ENCODE peak calls at places on chromosomes 12 and 14, in four cellular contexts. R is Panc1, G is HCT116, C is K562. M is an unnamed sample.

GRCh38 chr12:1932264-1932777 is 13.9 kb upstream of the CACNA2D4 start:
- DNase-seq in G (no peak), C (no peak), R (no peak), M (no peak)

GRCh38 chr12:112368856-112369255 is 13.4 kb downstream of the HECTD4 start:
- DNase-seq in C (no peak), G (no peak), R (no peak), M (no peak)

GRCh38 chr14:67428501-67429031 is 16.6 kb upstream of the PLEK2 start:
- DNase-seq in C (peak; percentile 51), R (no peak), G (no peak), M (peak; percentile 60)

GRCh38 chr12:94057262-94058151 is 90.9 kb upstream of the PLXNC1 start:
- DNase-seq in G (no peak), R (no peak), C (no peak), M (peak; percentile 86)

GRCh38 chr14:23300687-23301223 is 1.9 kb downstream of the PPP1R3E start:
- DNase-seq in G (no peak), C (peak; percentile 55), R (no peak), M (peak; percentile 43)

GRCh38 chr12:82596484-82596883 is 90.2 kb upstream of the TMTC2 start:
- DNase-seq in R (no peak), G (no peak), C (no peak), M (no peak)

GRCh38 chr12:90460681-90461080 is 494.3 kb downstream of the CCER1 start:
- DNase-seq in R (no peak), C (no peak), G (no peak), M (no peak)

GRCh38 chr12:67697981-67698380 is 49.4 kb downstream of the DYRK2 start:
- DNase-seq in G (no peak), C (no peak), R (no peak), M (no peak)

GRCh38 chr12:76259071-76259470 is 89.1 kb downstream of the BBS10 start:
- DNase-seq in C (no peak), G (no peak), R (no peak), M (no peak)

GRCh38 chr14:52400846-52401245 is 86.7 kb downstream of the PTGER2 start:
- DNase-seq in G (no peak), C (no peak), R (no peak), M (no peak)

GRCh38 chr14:36068777-36069534 is 107.6 kb downstream of the PTCSC3 start:
- DNase-seq in G (no peak), C (no peak), R (no peak), M (no peak)

GRCh38 chr12:28780096-28780495 is 369.0 kb upstream of the FAR2 start:
- DNase-seq in C (peak; percentile 38), G (no peak), R (peak; percentile 88), M (peak; percentile 12)

GRCh38 chr12:65742481-65742971 is 81.8 kb upstream of the HMGA2 start:
- DNase-seq in C (no peak), R (no peak), G (no peak), M (no peak)

GRCh38 chr12:15613981-15614380 is 175.2 kb downstream of the EPS8 start:
- DNase-seq in R (no peak), G (no peak), C (no peak), M (no peak)

GRCh38 chr14:91381801-91382670 is 35.6 kb downstream of the CCDC88C start:
- DNase-seq in R (no peak), G (no peak), C (peak; percentile 66), M (no peak)

GRCh38 chr14:54087376-54087775 is 130.8 kb upstream of the BMP4 start:
- DNase-seq in C (no peak), G (no peak), R (no peak), M (no peak)

GRCh38 chr14:54085137-54085810 is 128.6 kb upstream of the BMP4 start:
- DNase-seq in C (no peak), G (no peak), R (no peak), M (peak; percentile 47)

GRCh38 chr14:54088271-54088670 is 131.6 kb upstream of the BMP4 start:
- DNase-seq in R (no peak), G (no peak), C (no peak), M (peak; percentile 46)

GRCh38 chr14:54085841-54086240 is 129.2 kb upstream of the BMP4 start:
- DNase-seq in R (no peak), G (no peak), C (no peak), M (no peak)

DNA sequence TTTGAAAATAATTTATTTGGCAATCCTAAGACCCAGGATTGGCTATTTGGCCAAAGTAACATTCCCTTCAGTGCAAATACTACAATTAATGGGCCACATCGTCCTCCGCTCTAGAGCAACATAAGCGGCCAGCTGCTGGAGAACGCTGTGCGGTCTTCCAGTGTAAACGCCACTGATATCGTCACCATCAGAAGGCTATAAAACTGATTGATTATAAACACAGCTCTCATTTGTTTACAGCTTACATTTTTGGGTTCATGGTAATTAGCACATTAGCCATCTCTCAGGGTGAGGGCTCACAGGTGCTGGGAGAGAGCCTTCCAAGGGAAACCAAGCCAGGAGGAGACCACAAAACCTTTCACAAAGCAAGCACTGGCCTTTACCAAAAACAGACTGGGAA is 130.2 kb upstream of the BMP4 start:
- DNase-seq in R (no peak), G (no peak), C (no peak), M (no peak)
- TF ChIP-seq TCF7L2 in R (no peak), G (no peak), C (no peak), M (no peak)

GRCh38 chr12:6538420-6539275 is 4.3 kb downstream of the GAPDH start:
- DNase-seq in C (peak; percentile 53), R (no peak), G (no peak), M (peak; percentile 6)
- TF ChIP-seq TCF7L2 in C (no peak), R (no peak), G (no peak), M (no peak)

GRCh38 chr12:106767954-106768501 is 6.5 kb upstream of the RIC8B start:
- DNase-seq in R (no peak), C (peak; percentile 34), G (no peak), M (no peak)
- TF ChIP-seq TCF7L2 in R (no peak), C (no peak), G (no peak), M (no peak)

GRCh38 chr14:61528591-61529021 is 166.7 kb upstream of the HIF1A start:
- DNase-seq in R (no peak), G (no peak), C (no peak), M (no peak)
- TF ChIP-seq TCF7L2 in R (no peak), G (no peak), C (no peak), M (no peak)

GRCh38 chr12:4852308-4852707 is 57.4 kb upstream of the KCNA1 start:
- DNase-seq in R (no peak), C (no peak), G (no peak), M (no peak)

GRCh38 chr12:4857472-4858291 is 52.0 kb upstream of the KCNA1 start:
- DNase-seq in C (peak; percentile 53), R (peak; percentile 43), G (peak; percentile 39), M (peak; percentile 41)

GRCh38 chr12:4852911-4853310 is 56.8 kb upstream of the KCNA1 start:
- DNase-seq in G (no peak), R (no peak), C (no peak), M (no peak)

GRCh38 chr12:4856556-4856955 is 53.1 kb upstream of the KCNA1 start:
- DNase-seq in G (no peak), C (no peak), R (no peak), M (no peak)

GRCh38 chr12:4855121-4855924 is 54.4 kb upstream of the KCNA1 start:
- DNase-seq in G (peak; percentile 69), R (peak; percentile 60), C (peak; percentile 67), M (peak; percentile 66)
- TF ChIP-seq TCF7L2 in G (no peak), R (no peak), C (no peak), M (no peak)

DNA sequence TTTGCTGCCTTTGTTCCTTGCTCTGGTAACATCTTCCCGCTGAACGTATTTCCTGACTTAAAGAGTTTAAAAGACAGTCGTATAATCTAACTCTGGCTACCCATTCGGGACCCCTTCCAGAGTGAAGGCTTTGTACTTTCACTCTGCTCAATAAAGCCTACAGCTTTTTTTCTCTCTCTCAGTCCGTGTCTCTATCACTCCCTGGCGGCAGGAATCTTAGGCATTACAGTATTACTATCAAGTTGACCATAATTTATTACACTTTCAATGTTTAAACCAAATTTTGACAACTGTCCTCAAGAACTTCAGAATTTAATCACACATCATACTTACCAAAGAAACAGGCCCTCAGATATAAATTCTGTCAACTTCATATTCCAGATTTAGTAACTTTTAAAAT is 967.9 kb downstream of the FSCB start:
- DNase-seq in G (peak; percentile 1), R (peak; percentile 12), C (no peak), M (peak; percentile 50)
- TF ChIP-seq TCF7L2 in G (no peak), R (no peak), C (no peak), M (no peak)

DNA sequence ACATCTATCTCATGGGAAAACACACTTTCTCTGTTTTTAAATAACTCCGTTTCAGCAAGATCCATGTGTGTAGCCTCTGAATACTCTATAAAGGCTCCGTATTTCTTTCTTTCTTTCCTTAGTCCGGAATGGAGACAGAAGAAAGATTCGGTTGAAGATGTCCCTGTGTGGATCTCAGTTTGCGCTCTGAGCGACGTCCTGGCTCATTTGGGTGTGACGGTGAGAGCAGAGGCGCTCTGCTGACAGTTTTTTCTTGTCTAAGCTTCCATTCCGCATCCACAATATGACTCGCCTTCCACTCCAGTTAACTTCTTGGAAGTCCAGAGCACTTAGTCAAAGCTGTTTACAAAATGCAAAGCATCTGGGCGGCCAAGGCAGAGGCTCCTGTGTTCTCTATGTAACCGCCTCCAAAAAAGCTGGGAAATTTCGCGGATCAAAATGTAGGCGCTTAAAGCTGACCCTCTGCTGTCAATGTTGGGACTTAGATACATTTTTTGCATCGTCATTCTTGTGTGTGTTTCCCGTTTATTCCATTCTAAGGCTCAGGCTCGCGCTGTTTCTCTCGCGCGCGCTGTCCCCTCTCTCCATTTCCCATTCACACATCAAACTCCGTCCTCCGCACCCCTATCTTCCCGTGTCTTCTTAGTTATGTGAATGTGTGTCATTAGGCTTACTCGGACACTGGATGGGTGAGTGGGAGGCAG is 910 bp upstream of the FLRT2 start:
- DNase-seq in G (no peak), C (no peak), R (no peak), M (no peak)
- TF ChIP-seq TCF7L2 in G (no peak), C (no peak), R (no peak), M (no peak)

GRCh38 chr12:92552412-92553108 is 150.2 kb upstream of the PLEKHG7 start:
- DNase-seq in R (no peak), G (no peak), C (peak; percentile 35), M (no peak)
- TF ChIP-seq TCF7L2 in R (no peak), G (no peak), C (no peak), M (no peak)

DNA sequence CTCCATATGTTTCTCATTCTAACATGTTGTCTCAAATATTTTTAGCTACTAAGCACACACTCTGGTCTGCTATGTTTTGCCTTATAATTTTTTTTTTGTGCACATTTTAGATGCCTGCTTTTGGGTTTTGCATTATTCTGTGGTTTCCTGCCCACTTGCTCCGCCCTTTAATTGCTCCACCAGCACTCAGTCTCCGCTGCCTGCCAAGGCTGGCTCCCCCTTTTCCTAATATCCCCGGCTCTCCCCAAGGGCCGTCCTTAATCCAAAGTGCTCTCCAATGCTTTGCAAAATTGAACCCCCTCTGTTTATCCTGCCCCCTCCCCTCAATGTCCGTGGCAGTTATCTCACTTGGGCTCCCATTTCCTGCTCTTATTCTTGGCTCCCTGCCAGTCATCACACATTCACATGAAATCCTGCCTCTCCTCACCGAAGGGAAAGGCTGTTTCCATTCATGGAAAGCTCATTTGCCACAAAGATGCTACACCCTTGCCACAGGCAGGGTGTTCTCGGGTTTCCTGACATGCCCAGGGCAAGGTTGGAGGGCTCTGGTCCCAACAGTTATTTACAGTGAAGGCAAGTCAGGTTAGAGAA is 79.5 kb downstream of the C12orf75 start:
- DNase-seq in C (no peak), R (no peak), G (no peak), M (no peak)
- TF ChIP-seq TCF7L2 in C (no peak), R (no peak), G (no peak), M (no peak)

M was measured in HepG2.